ENCODE peak calls at places on chromosomes 1 and 21, in ten cellular contexts. One of them, this sample, is unnamed.

GRCh38 chr1:147264158-147264768 is 21.8 kb downstream of the CHD1L start:
- DNase-seq in EH: peak; percentile 71
- DNase-seq in progenitor cell of endocrine pancreas: no peak
- DNase-seq in stimulated activated CD4-positive, alpha-beta T cell treated with anti-CD3 and anti-CD28 coated beads, TNF-alpha, amount 100 ng/mL, for 4 hours: no peak
- DNase-seq in OCI-M1: no peak
- DNase-seq in HuH-7.5: no peak
- DNase-seq in activated T-helper 1 cell treated with Interleukin-2 at 50 U/mL for 16 hours: no peak
- DNase-seq in HEK293T: no peak
- DNase-seq in effector memory CD8-positive, alpha-beta T cell: no peak
- DNase-seq in cardiac fibroblast: peak; percentile 80
- DNase-seq in this sample: no peak

GRCh38 chr21:39575778-39576177 is 37.0 kb upstream of the B3GALT5 start:
- DNase-seq in EH: peak; percentile 4
- DNase-seq in progenitor cell of endocrine pancreas: no peak
- DNase-seq in stimulated activated CD4-positive, alpha-beta T cell treated with anti-CD3 and anti-CD28 coated beads, TNF-alpha, amount 100 ng/mL, for 4 hours: no peak
- DNase-seq in OCI-M1: no peak
- DNase-seq in HuH-7.5: no peak
- DNase-seq in activated T-helper 1 cell treated with Interleukin-2 at 50 U/mL for 16 hours: no peak
- DNase-seq in HEK293T: no peak
- DNase-seq in effector memory CD8-positive, alpha-beta T cell: no peak
- DNase-seq in cardiac fibroblast: no peak
- DNase-seq in this sample: no peak

GRCh38 chr1:160789051-160789701 is 6.8 kb upstream of the LY9 start:
- DNase-seq in EH: no peak
- DNase-seq in progenitor cell of endocrine pancreas: no peak
- DNase-seq in stimulated activated CD4-positive, alpha-beta T cell treated with anti-CD3 and anti-CD28 coated beads, TNF-alpha, amount 100 ng/mL, for 4 hours: no peak
- DNase-seq in OCI-M1: no peak
- DNase-seq in HuH-7.5: no peak
- DNase-seq in activated T-helper 1 cell treated with Interleukin-2 at 50 U/mL for 16 hours: no peak
- DNase-seq in HEK293T: no peak
- DNase-seq in effector memory CD8-positive, alpha-beta T cell: no peak
- DNase-seq in cardiac fibroblast: no peak
- DNase-seq in this sample: no peak

GRCh38 chr1:7670334-7671145 is 100.6 kb upstream of the VAMP3 start:
- DNase-seq in EH: no peak
- DNase-seq in progenitor cell of endocrine pancreas: no peak
- DNase-seq in stimulated activated CD4-positive, alpha-beta T cell treated with anti-CD3 and anti-CD28 coated beads, TNF-alpha, amount 100 ng/mL, for 4 hours: no peak
- DNase-seq in OCI-M1: no peak
- DNase-seq in HuH-7.5: no peak
- DNase-seq in activated T-helper 1 cell treated with Interleukin-2 at 50 U/mL for 16 hours: no peak
- DNase-seq in HEK293T: no peak
- DNase-seq in effector memory CD8-positive, alpha-beta T cell: no peak
- DNase-seq in cardiac fibroblast: peak; percentile 38
- DNase-seq in this sample: no peak

GRCh38 chr21:45031231-45032191 is 42.9 kb upstream of the ADARB1 start:
- DNase-seq in EH: no peak
- DNase-seq in progenitor cell of endocrine pancreas: no peak
- DNase-seq in stimulated activated CD4-positive, alpha-beta T cell treated with anti-CD3 and anti-CD28 coated beads, TNF-alpha, amount 100 ng/mL, for 4 hours: no peak
- DNase-seq in OCI-M1: no peak
- DNase-seq in HuH-7.5: no peak
- DNase-seq in activated T-helper 1 cell treated with Interleukin-2 at 50 U/mL for 16 hours: no peak
- DNase-seq in HEK293T: no peak
- DNase-seq in effector memory CD8-positive, alpha-beta T cell: no peak
- DNase-seq in cardiac fibroblast: no peak
- DNase-seq in this sample: no peak

GRCh38 chr1:214946615-214947014 is 135.9 kb upstream of the KCNK2 start:
- DNase-seq in EH: no peak
- DNase-seq in progenitor cell of endocrine pancreas: no peak
- DNase-seq in stimulated activated CD4-positive, alpha-beta T cell treated with anti-CD3 and anti-CD28 coated beads, TNF-alpha, amount 100 ng/mL, for 4 hours: no peak
- DNase-seq in OCI-M1: no peak
- DNase-seq in HuH-7.5: no peak
- DNase-seq in activated T-helper 1 cell treated with Interleukin-2 at 50 U/mL for 16 hours: no peak
- DNase-seq in HEK293T: no peak
- DNase-seq in effector memory CD8-positive, alpha-beta T cell: no peak
- DNase-seq in cardiac fibroblast: no peak
- DNase-seq in this sample: no peak

GRCh38 chr1:201022824-201023516 is 544 bp downstream of the KIF21B start:
- DNase-seq in EH: peak; percentile 30
- DNase-seq in progenitor cell of endocrine pancreas: peak; percentile 31
- DNase-seq in stimulated activated CD4-positive, alpha-beta T cell treated with anti-CD3 and anti-CD28 coated beads, TNF-alpha, amount 100 ng/mL, for 4 hours: no peak
- DNase-seq in OCI-M1: no peak
- DNase-seq in HuH-7.5: peak; percentile 50
- DNase-seq in activated T-helper 1 cell treated with Interleukin-2 at 50 U/mL for 16 hours: no peak
- DNase-seq in HEK293T: no peak
- DNase-seq in effector memory CD8-positive, alpha-beta T cell: peak; percentile 32
- DNase-seq in cardiac fibroblast: no peak
- DNase-seq in this sample: peak; percentile 32

GRCh38 chr1:37307907-37308570 is 166.3 kb upstream of the ZC3H12A start:
- DNase-seq in EH: no peak
- DNase-seq in progenitor cell of endocrine pancreas: no peak
- DNase-seq in stimulated activated CD4-positive, alpha-beta T cell treated with anti-CD3 and anti-CD28 coated beads, TNF-alpha, amount 100 ng/mL, for 4 hours: no peak
- DNase-seq in OCI-M1: no peak
- DNase-seq in HuH-7.5: no peak
- DNase-seq in activated T-helper 1 cell treated with Interleukin-2 at 50 U/mL for 16 hours: no peak
- DNase-seq in HEK293T: no peak
- DNase-seq in effector memory CD8-positive, alpha-beta T cell: no peak
- DNase-seq in cardiac fibroblast: no peak
- DNase-seq in this sample: no peak

GRCh38 chr1:227318852-227319607 is 738 bp upstream of the CDC42BPA start:
- DNase-seq in EH: peak; percentile 79
- DNase-seq in progenitor cell of endocrine pancreas: no peak
- DNase-seq in stimulated activated CD4-positive, alpha-beta T cell treated with anti-CD3 and anti-CD28 coated beads, TNF-alpha, amount 100 ng/mL, for 4 hours: no peak
- DNase-seq in OCI-M1: no peak
- DNase-seq in HuH-7.5: peak; percentile 55
- DNase-seq in activated T-helper 1 cell treated with Interleukin-2 at 50 U/mL for 16 hours: no peak
- DNase-seq in HEK293T: peak; percentile 63
- DNase-seq in effector memory CD8-positive, alpha-beta T cell: peak; percentile 1
- DNase-seq in cardiac fibroblast: peak; percentile 38
- DNase-seq in this sample: no peak

GRCh38 chr1:66446261-66447001 is 87.5 kb upstream of the SGIP1 start:
- DNase-seq in EH: peak; percentile 76
- DNase-seq in progenitor cell of endocrine pancreas: peak; percentile 15
- DNase-seq in stimulated activated CD4-positive, alpha-beta T cell treated with anti-CD3 and anti-CD28 coated beads, TNF-alpha, amount 100 ng/mL, for 4 hours: peak; percentile 13
- DNase-seq in OCI-M1: peak; percentile 79
- DNase-seq in HuH-7.5: peak; percentile 33
- DNase-seq in activated T-helper 1 cell treated with Interleukin-2 at 50 U/mL for 16 hours: no peak
- DNase-seq in HEK293T: peak; percentile 74
- DNase-seq in effector memory CD8-positive, alpha-beta T cell: peak; percentile 64
- DNase-seq in cardiac fibroblast: peak; percentile 89
- DNase-seq in this sample: no peak

GRCh38 chr1:31306278-31306677 is 9.4 kb downstream of the ZCCHC17 start:
- DNase-seq in EH: peak; percentile 96
- DNase-seq in progenitor cell of endocrine pancreas: no peak
- DNase-seq in stimulated activated CD4-positive, alpha-beta T cell treated with anti-CD3 and anti-CD28 coated beads, TNF-alpha, amount 100 ng/mL, for 4 hours: no peak
- DNase-seq in OCI-M1: no peak
- DNase-seq in HuH-7.5: no peak
- DNase-seq in activated T-helper 1 cell treated with Interleukin-2 at 50 U/mL for 16 hours: no peak
- DNase-seq in HEK293T: no peak
- DNase-seq in effector memory CD8-positive, alpha-beta T cell: no peak
- DNase-seq in cardiac fibroblast: peak; percentile 98
- DNase-seq in this sample: no peak

GRCh38 chr1:244273845-244274619 is 177.7 kb downstream of the ADSS2 start:
- DNase-seq in EH: peak; percentile 99
- DNase-seq in progenitor cell of endocrine pancreas: no peak
- DNase-seq in stimulated activated CD4-positive, alpha-beta T cell treated with anti-CD3 and anti-CD28 coated beads, TNF-alpha, amount 100 ng/mL, for 4 hours: no peak
- DNase-seq in OCI-M1: no peak
- DNase-seq in HuH-7.5: no peak
- DNase-seq in activated T-helper 1 cell treated with Interleukin-2 at 50 U/mL for 16 hours: no peak
- DNase-seq in HEK293T: no peak
- DNase-seq in effector memory CD8-positive, alpha-beta T cell: no peak
- DNase-seq in cardiac fibroblast: peak; percentile 99
- DNase-seq in this sample: no peak

GRCh38 chr1:207807395-207808321 is 55.8 kb downstream of the CD46 start:
- DNase-seq in EH: no peak
- DNase-seq in progenitor cell of endocrine pancreas: no peak
- DNase-seq in stimulated activated CD4-positive, alpha-beta T cell treated with anti-CD3 and anti-CD28 coated beads, TNF-alpha, amount 100 ng/mL, for 4 hours: no peak
- DNase-seq in OCI-M1: peak; percentile 86
- DNase-seq in HuH-7.5: no peak
- DNase-seq in activated T-helper 1 cell treated with Interleukin-2 at 50 U/mL for 16 hours: no peak
- DNase-seq in HEK293T: no peak
- DNase-seq in effector memory CD8-positive, alpha-beta T cell: no peak
- DNase-seq in cardiac fibroblast: no peak
- DNase-seq in this sample: no peak

GRCh38 chr1:200962631-200963030 is 60.9 kb downstream of the KIF21B start:
- DNase-seq in EH: no peak
- DNase-seq in progenitor cell of endocrine pancreas: no peak
- DNase-seq in stimulated activated CD4-positive, alpha-beta T cell treated with anti-CD3 and anti-CD28 coated beads, TNF-alpha, amount 100 ng/mL, for 4 hours: no peak
- DNase-seq in OCI-M1: no peak
- DNase-seq in HuH-7.5: no peak
- DNase-seq in activated T-helper 1 cell treated with Interleukin-2 at 50 U/mL for 16 hours: no peak
- DNase-seq in HEK293T: no peak
- DNase-seq in effector memory CD8-positive, alpha-beta T cell: no peak
- DNase-seq in cardiac fibroblast: no peak
- DNase-seq in this sample: no peak

GRCh38 chr1:111813440-111814304 is 58.0 kb downstream of the DDX20 start:
- DNase-seq in EH: peak; percentile 24
- DNase-seq in progenitor cell of endocrine pancreas: no peak
- DNase-seq in stimulated activated CD4-positive, alpha-beta T cell treated with anti-CD3 and anti-CD28 coated beads, TNF-alpha, amount 100 ng/mL, for 4 hours: no peak
- DNase-seq in OCI-M1: no peak
- DNase-seq in HuH-7.5: no peak
- DNase-seq in activated T-helper 1 cell treated with Interleukin-2 at 50 U/mL for 16 hours: no peak
- DNase-seq in HEK293T: no peak
- DNase-seq in effector memory CD8-positive, alpha-beta T cell: no peak
- DNase-seq in cardiac fibroblast: no peak
- DNase-seq in this sample: no peak

GRCh38 chr1:111561328-111561727 is 57.9 kb upstream of the ADORA3 start:
- DNase-seq in EH: no peak
- DNase-seq in progenitor cell of endocrine pancreas: no peak
- DNase-seq in stimulated activated CD4-positive, alpha-beta T cell treated with anti-CD3 and anti-CD28 coated beads, TNF-alpha, amount 100 ng/mL, for 4 hours: no peak
- DNase-seq in OCI-M1: no peak
- DNase-seq in HuH-7.5: no peak
- DNase-seq in activated T-helper 1 cell treated with Interleukin-2 at 50 U/mL for 16 hours: no peak
- DNase-seq in HEK293T: no peak
- DNase-seq in effector memory CD8-positive, alpha-beta T cell: no peak
- DNase-seq in cardiac fibroblast: no peak
- DNase-seq in this sample: no peak

GRCh38 chr1:97506368-97506767 is 414.5 kb downstream of the DPYD start:
- DNase-seq in EH: no peak
- DNase-seq in progenitor cell of endocrine pancreas: no peak
- DNase-seq in stimulated activated CD4-positive, alpha-beta T cell treated with anti-CD3 and anti-CD28 coated beads, TNF-alpha, amount 100 ng/mL, for 4 hours: no peak
- DNase-seq in OCI-M1: no peak
- DNase-seq in HuH-7.5: no peak
- DNase-seq in activated T-helper 1 cell treated with Interleukin-2 at 50 U/mL for 16 hours: no peak
- DNase-seq in HEK293T: no peak
- DNase-seq in effector memory CD8-positive, alpha-beta T cell: no peak
- DNase-seq in cardiac fibroblast: no peak
- DNase-seq in this sample: no peak

GRCh38 chr1:203299180-203299579 is 6.1 kb upstream of the BTG2 start:
- DNase-seq in EH: no peak
- DNase-seq in progenitor cell of endocrine pancreas: no peak
- DNase-seq in stimulated activated CD4-positive, alpha-beta T cell treated with anti-CD3 and anti-CD28 coated beads, TNF-alpha, amount 100 ng/mL, for 4 hours: no peak
- DNase-seq in OCI-M1: no peak
- DNase-seq in HuH-7.5: no peak
- DNase-seq in activated T-helper 1 cell treated with Interleukin-2 at 50 U/mL for 16 hours: no peak
- DNase-seq in HEK293T: no peak
- DNase-seq in effector memory CD8-positive, alpha-beta T cell: no peak
- DNase-seq in cardiac fibroblast: no peak
- DNase-seq in this sample: no peak

GRCh38 chr1:84836145-84836544 is 56.9 kb downstream of the LPAR3 start:
- DNase-seq in EH: peak; percentile 50
- DNase-seq in progenitor cell of endocrine pancreas: no peak
- DNase-seq in stimulated activated CD4-positive, alpha-beta T cell treated with anti-CD3 and anti-CD28 coated beads, TNF-alpha, amount 100 ng/mL, for 4 hours: no peak
- DNase-seq in OCI-M1: no peak
- DNase-seq in HuH-7.5: no peak
- DNase-seq in activated T-helper 1 cell treated with Interleukin-2 at 50 U/mL for 16 hours: no peak
- DNase-seq in HEK293T: no peak
- DNase-seq in effector memory CD8-positive, alpha-beta T cell: no peak
- DNase-seq in cardiac fibroblast: peak; percentile 61
- DNase-seq in this sample: no peak

GRCh38 chr1:226798427-226799411 is 59.6 kb upstream of the ITPKB start:
- DNase-seq in EH: no peak
- DNase-seq in progenitor cell of endocrine pancreas: no peak
- DNase-seq in stimulated activated CD4-positive, alpha-beta T cell treated with anti-CD3 and anti-CD28 coated beads, TNF-alpha, amount 100 ng/mL, for 4 hours: peak; percentile 25
- DNase-seq in OCI-M1: peak; percentile 66
- DNase-seq in HuH-7.5: no peak
- DNase-seq in activated T-helper 1 cell treated with Interleukin-2 at 50 U/mL for 16 hours: peak; percentile 41
- DNase-seq in HEK293T: no peak
- DNase-seq in effector memory CD8-positive, alpha-beta T cell: peak; percentile 59
- DNase-seq in cardiac fibroblast: no peak
- DNase-seq in this sample: no peak

GRCh38 chr1:151936203-151936602 is 26.9 kb upstream of the THEM4 start:
- DNase-seq in EH: no peak
- DNase-seq in progenitor cell of endocrine pancreas: no peak
- DNase-seq in stimulated activated CD4-positive, alpha-beta T cell treated with anti-CD3 and anti-CD28 coated beads, TNF-alpha, amount 100 ng/mL, for 4 hours: no peak
- DNase-seq in OCI-M1: no peak
- DNase-seq in HuH-7.5: no peak
- DNase-seq in activated T-helper 1 cell treated with Interleukin-2 at 50 U/mL for 16 hours: no peak
- DNase-seq in HEK293T: no peak
- DNase-seq in effector memory CD8-positive, alpha-beta T cell: no peak
- DNase-seq in cardiac fibroblast: no peak
- DNase-seq in this sample: no peak